ENCODE peak calls at places on chromosome 15, in eight cellular contexts. H is A549; Z is cardiac muscle cell; Q is endodermal cell; M is esophagus squamous epithelium; D is fibroblast of lung; I is naive thymus-derived CD4-positive, alpha-beta T cell; C is suprapubic skin. W is an unnamed sample. For H3K4me1, the result is how much of the 10 kb centered on the place peaks cover.

GRCh38 chr15:101054116-101054515 is 135.0 kb downstream of the LRRK1 start:
- DNase-seq in H (no peak), Z (no peak), Q (no peak), M (no peak), D (no peak), I (no peak), C (no peak), W (no peak)

GRCh38 chr15:43932907-43933306 is 106.1 kb downstream of the WDR76 start:
- DNase-seq in H (no peak), Z (peak), Q (no peak), M (no peak), D (no peak), I (no peak), C (no peak), W (no peak)

GRCh38 chr15:96268421-96269204 is 61.9 kb upstream of the NR2F2 start:
- DNase-seq in H (no peak), Z (peak), Q (peak), M (no peak), D (peak), I (no peak), C (no peak), W (no peak)

GRCh38 chr15:77874071-77874470 is 203.4 kb downstream of the TBC1D2B start:
- DNase-seq in H (no peak), Z (no peak), Q (no peak), M (no peak), D (no peak), I (no peak), C (no peak), W (no peak)

GRCh38 chr15:49741721-49742120 is 120.9 kb downstream of the DTWD1 start:
- DNase-seq in H (no peak), Z (no peak), Q (no peak), M (no peak), D (no peak), I (no peak), C (no peak), W (no peak)

GRCh38 chr15:83065431-83065830 is 1.6 kb downstream of the BTBD1 start:
- DNase-seq in H (no peak), Z (no peak), Q (no peak), M (no peak), D (no peak), I (no peak), C (no peak), W (no peak)

GRCh38 chr15:92655178-92655995 is at the start of gene FAM174B:
- DNase-seq in H (peak), Z (peak), Q (peak), M (no peak), D (peak), I (peak), C (no peak), W (no peak)

GRCh38 chr15:71921191-71921590 is 110.8 kb downstream of the NR2E3 start:
- DNase-seq in H (no peak), Z (no peak), Q (no peak), M (no peak), D (peak), I (no peak), C (no peak), W (no peak)

GRCh38 chr15:88256261-88257230 is at the start of gene NTRK3:
- DNase-seq in H (no peak), Z (peak), Q (peak), M (no peak), D (peak), I (no peak), C (no peak), W (no peak)

GRCh38 chr15:47618216-47618615 is 99.1 kb upstream of the SEMA6D start:
- DNase-seq in H (no peak), Z (no peak), Q (no peak), M (no peak), D (no peak), I (no peak), C (no peak), W (no peak)

GRCh38 chr15:62896969-62897486 is 145.5 kb upstream of the TPM1 start:
- DNase-seq in H (peak), Z (peak), Q (no peak), M (peak), D (peak), I (no peak), C (peak), W (peak)

GRCh38 chr15:77186518-77187095 is 115.7 kb upstream of the TSPAN3 start:
- DNase-seq in H (no peak), Z (peak), Q (no peak), M (no peak), D (peak), I (no peak), C (no peak), W (no peak)

GRCh38 chr15:25805006-25805405 is 58.1 kb downstream of the ATP10A start:
- DNase-seq in H (no peak), Z (no peak), Q (no peak), M (no peak), D (peak), I (no peak), C (no peak), W (no peak)

GRCh38 chr15:39028069-39028468 is 463.5 kb upstream of the RASGRP1 start:
- DNase-seq in H (peak), Z (peak), Q (no peak), M (no peak), D (peak), I (no peak), C (no peak), W (peak)

GRCh38 chr15:89081878-89082277 is 6.4 kb upstream of the ABHD2 start:
- DNase-seq in H (no peak), Z (no peak), Q (no peak), M (no peak), D (no peak), I (no peak), C (no peak), W (no peak)

GRCh38 chr15:99303881-99304280 is 52.6 kb downstream of the LRRC28 start:
- DNase-seq in H (no peak), Z (no peak), Q (no peak), M (no peak), D (no peak), I (no peak), C (no peak), W (no peak)

GRCh38 chr15:60369696-60370095 is 28.1 kb downstream of the ANXA2 start:
- DNase-seq in H (no peak), Z (no peak), Q (no peak), M (no peak), D (no peak), I (no peak), C (no peak), W (no peak)

GRCh38 chr15:29736745-29737023 is 85.6 kb downstream of the TJP1 start:
- DNase-seq in H (peak), Z (no peak), Q (no peak), M (no peak), D (peak), I (no peak), C (no peak), W (peak)

GRCh38 chr15:31272558-31273257 is 53.9 kb upstream of the KLF13 start:
- DNase-seq in H (no peak), Z (no peak), Q (no peak), M (no peak), D (no peak), I (no peak), C (peak), W (peak)

GRCh38 chr15:90294601-90295269 is 29.3 kb downstream of the NGRN start:
- DNase-seq in H (no peak), Z (no peak), Q (peak), M (no peak), D (no peak), I (no peak), C (no peak), W (no peak)

GRCh38 chr15:91067026-91067425 is 33.0 kb upstream of the SV2B start:
- DNase-seq in H (no peak), Z (no peak), Q (no peak), M (no peak), D (peak), I (no peak), C (no peak), W (no peak)

GRCh38 chr15:100842756-100843730 is 36.6 kb upstream of the ALDH1A3 start:
- DNase-seq in H (no peak), Z (peak), Q (no peak), M (no peak), D (peak), I (no peak), C (no peak), W (peak)

GRCh38 chr15:49769225-49769624 is 148.4 kb downstream of the DTWD1 start:
- DNase-seq in H (no peak), Z (no peak), Q (no peak), M (no peak), D (no peak), I (no peak), C (no peak), W (no peak)

GRCh38 chr15:71353171-71353570 is 237.9 kb downstream of the THSD4 start:
- DNase-seq in H (no peak), Z (no peak), Q (no peak), M (no peak), D (no peak), I (no peak), C (no peak), W (no peak)

GRCh38 chr15:51046799-51047449 is 47.8 kb downstream of the TNFAIP8L3 start:
- DNase-seq in H (no peak), Z (peak), Q (no peak), M (no peak), D (peak), I (no peak), C (no peak), W (no peak)

GRCh38 chr15:51917493-51917892 is 54.1 kb downstream of the LEO1 start:
- DNase-seq in H (peak), Z (peak), Q (peak), M (no peak), D (peak), I (no peak), C (no peak), W (no peak)

GRCh38 chr15:99110581-99111320 is 5.9 kb downstream of the SYNM start:
- DNase-seq in H (no peak), Z (peak), Q (no peak), M (no peak), D (peak), I (no peak), C (no peak), W (no peak)

GRCh38 chr15:48361690-48362089 is 30.5 kb downstream of the DUT start:
- DNase-seq in H (no peak), Z (no peak), Q (no peak), M (no peak), D (peak), I (no peak), C (no peak), W (peak)

GRCh38 chr15:27234593-27234992 is 263.6 kb downstream of the GABRG3 start:
- DNase-seq in H (no peak), Z (no peak), Q (no peak), M (no peak), D (peak), I (no peak), C (no peak), W (no peak)

GRCh38 chr15:101042320-101042719 is 123.2 kb downstream of the LRRK1 start:
- DNase-seq in H (no peak), Z (no peak), Q (peak), M (no peak), D (no peak), I (no peak), C (peak), W (no peak)

GRCh38 chr15:85500060-85500708 is 119.8 kb downstream of the AKAP13 start:
- DNase-seq in H (no peak), Z (no peak), Q (no peak), M (no peak), D (no peak), I (no peak), C (no peak), W (no peak)

GRCh38 chr15:94075349-94075748 is 156.0 kb upstream of the MCTP2 start:
- DNase-seq in H (no peak), Z (peak), Q (no peak), M (no peak), D (peak), I (no peak), C (peak), W (no peak)

GRCh38 chr15:37585966-37586656 is 348.3 kb upstream of the TMCO5A start:
- DNase-seq in H (no peak), Z (peak), Q (no peak), M (no peak), D (peak), I (no peak), C (no peak), W (no peak)

GRCh38 chr15:30671309-30671708 is 45.4 kb downstream of the ARHGAP11B start:
- DNase-seq in H (no peak), Z (no peak), Q (no peak), M (no peak), D (no peak), I (no peak), C (no peak), W (no peak)

GRCh38 chr15:48645558-48646330 is at the start of gene FBN1:
- DNase-seq in H (peak), Z (peak), Q (peak), M (peak), D (peak), I (no peak), C (peak), W (peak)

GRCh38 chr15:34336333-34336732 is 1.2 kb downstream of the SLC12A6 start:
- DNase-seq in H (no peak), Z (no peak), Q (no peak), M (no peak), D (no peak), I (no peak), C (no peak), W (no peak)

GRCh38 chr15:34331809-34332208 is 5.8 kb downstream of the SLC12A6 start:
- DNase-seq in H (no peak), Z (no peak), Q (no peak), M (no peak), D (peak), I (no peak), C (no peak), W (no peak)

GRCh38 chr15:34336947-34337556 is 529 bp downstream of the SLC12A6 start:
- DNase-seq in H (no peak), Z (no peak), Q (no peak), M (no peak), D (no peak), I (no peak), C (no peak), W (no peak)

GRCh38 chr15:34335176-34335575 is 2.4 kb downstream of the SLC12A6 start:
- DNase-seq in H (no peak), Z (peak), Q (no peak), M (no peak), D (no peak), I (no peak), C (no peak), W (no peak)

GRCh38 chr15:34334676-34335075 is 2.9 kb downstream of the SLC12A6 start:
- DNase-seq in H (no peak), Z (no peak), Q (no peak), M (no peak), D (no peak), I (no peak), C (no peak), W (no peak)
- H3K4me1 ChIP-seq in H (under half), Z (under half), Q (under half), M (under half), D (under half), I (under half), C (under half), W (under half)

GRCh38 chr15:72970965-72971746 is 81.1 kb upstream of the NEO1 start:
- DNase-seq in H (no peak), Z (peak), Q (no peak), M (no peak), D (peak), I (no peak), C (no peak), W (no peak)
- H3K4me3 ChIP-seq in H (no peak), Z (no peak), Q (no peak), M (peak), D (peak), I (no peak), C (peak), W (peak)

GRCh38 chr15:57947781-57948180 is 117.7 kb downstream of the ALDH1A2 start:
- DNase-seq in H (no peak), Z (peak), Q (peak), M (no peak), D (no peak), I (no peak), C (no peak), W (peak)
- H3K27ac ChIP-seq in H (no peak), Z (no peak), Q (no peak), M (no peak), D (no peak), I (no peak), C (no peak), W (no peak)

GRCh38 chr15:80479191-80479590 is 75.0 kb downstream of the ARNT2 start:
- DNase-seq in H (no peak), Z (no peak), Q (no peak), M (no peak), D (no peak), I (no peak), C (no peak), W (no peak)

GRCh38 chr15:80475572-80475971 is 71.4 kb downstream of the ARNT2 start:
- DNase-seq in H (no peak), Z (no peak), Q (no peak), M (no peak), D (no peak), I (no peak), C (no peak), W (no peak)

GRCh38 chr15:80476036-80476435 is 71.9 kb downstream of the ARNT2 start:
- DNase-seq in H (no peak), Z (no peak), Q (no peak), M (no peak), D (peak), I (no peak), C (no peak), W (no peak)

GRCh38 chr15:80480171-80480811 is 76.1 kb downstream of the ARNT2 start:
- DNase-seq in H (no peak), Z (peak), Q (peak), M (no peak), D (peak), I (no peak), C (no peak), W (no peak)

GRCh38 chr15:80478075-80478474 is 73.9 kb downstream of the ARNT2 start:
- DNase-seq in H (no peak), Z (peak), Q (no peak), M (no peak), D (peak), I (no peak), C (no peak), W (no peak)
- H3K4me1 ChIP-seq in H (under half), Z (under half), Q (under half), M (under half), D (under half), I (under half), C (under half), W (under half)

DNA sequence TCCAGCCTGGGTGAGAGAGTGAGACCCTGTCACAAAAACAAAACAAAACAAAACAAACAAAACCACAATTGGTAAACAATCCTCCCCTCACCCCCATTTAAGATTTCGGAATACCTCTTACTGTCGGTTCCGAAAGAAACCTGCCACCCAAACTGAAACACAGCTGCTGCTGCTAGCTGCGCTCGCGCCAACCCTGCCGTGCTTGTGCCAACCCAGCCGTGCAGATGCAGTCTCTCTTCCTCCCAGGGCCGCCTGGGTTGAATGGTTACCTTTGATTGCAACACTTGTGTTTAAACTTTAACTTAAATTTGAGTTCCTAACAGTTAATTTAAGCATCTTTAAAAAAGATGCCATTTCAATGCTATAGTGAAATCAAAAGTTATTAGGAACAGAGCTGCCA is 28.5 kb upstream of the SPTBN5 start:
- DNase-seq in H (no peak), Z (no peak), Q (no peak), M (no peak), D (no peak), I (no peak), C (no peak), W (no peak)
- H3K4me3 ChIP-seq in H (no peak), Z (no peak), Q (no peak), M (no peak), D (no peak), I (no peak), C (no peak), W (no peak)

DNA sequence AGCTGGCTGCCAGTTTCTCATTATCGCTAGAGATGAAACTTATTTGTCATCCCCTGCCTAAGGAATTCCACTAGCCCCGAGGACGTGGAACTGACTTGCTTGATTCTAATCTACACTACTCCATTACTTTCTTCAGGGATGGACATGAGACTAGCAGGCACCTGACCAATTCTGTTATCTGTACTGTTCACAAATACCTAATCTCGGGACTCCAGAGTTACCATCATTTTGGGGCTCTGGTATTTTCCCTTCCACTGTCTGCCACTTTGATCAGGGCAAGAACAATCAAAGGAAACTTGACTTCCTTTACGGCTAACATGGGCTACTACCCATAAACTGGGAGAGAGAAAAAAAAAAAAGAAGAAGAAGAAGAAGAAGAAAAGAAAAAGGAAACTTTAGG is 27.8 kb downstream of the BMF start:
- DNase-seq in H (no peak), Z (no peak), Q (no peak), M (no peak), D (no peak), I (no peak), C (no peak), W (no peak)
- H3K27ac ChIP-seq in H (no peak), Z (no peak), Q (peak), M (peak), D (no peak), I (no peak), C (peak), W (no peak)

DNA sequence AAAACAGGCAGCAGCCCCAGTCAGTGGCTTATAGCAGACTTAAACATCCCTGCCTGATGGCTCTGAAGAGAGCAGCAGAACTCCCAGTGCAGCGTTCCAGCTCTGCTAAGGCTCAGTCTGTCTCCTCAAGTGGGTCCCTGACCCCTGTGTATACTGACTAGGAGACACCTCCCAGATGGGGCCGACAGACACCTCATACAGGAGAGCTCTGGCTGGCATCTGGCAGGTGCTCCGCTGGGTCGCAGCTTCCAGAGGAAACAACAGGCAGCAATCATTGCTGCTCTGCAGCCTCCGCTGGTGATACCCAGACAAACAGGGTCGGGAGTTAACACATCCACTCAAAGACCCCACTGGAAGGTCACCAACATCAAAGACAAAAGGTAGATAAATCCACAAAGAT is 93.5 kb downstream of the RFX7 start:
- DNase-seq in H (no peak), Z (no peak), Q (no peak), M (no peak), D (no peak), I (no peak), C (no peak), W (no peak)
- H3K4me1 ChIP-seq in H (under half), Z (under half), Q (under half), M (under half), D (under half), I (under half), C (under half), W (under half)

GRCh38 chr15:75620776-75621536 is 4.6 kb downstream of the SNUPN start:
- DNase-seq in H (no peak), Z (peak), Q (no peak), M (peak), D (peak), I (no peak), C (peak), W (peak)
- H3K4me3 ChIP-seq in H (no peak), Z (no peak), Q (no peak), M (peak), D (peak), I (no peak), C (peak), W (no peak)

GRCh38 chr15:68654786-68655560 is 76.2 kb downstream of the CORO2B start:
- DNase-seq in H (no peak), Z (no peak), Q (peak), M (no peak), D (no peak), I (no peak), C (no peak), W (no peak)

GRCh38 chr15:68653795-68654194 is 75.0 kb downstream of the CORO2B start:
- DNase-seq in H (no peak), Z (no peak), Q (peak), M (no peak), D (no peak), I (no peak), C (no peak), W (no peak)

GRCh38 chr15:68658151-68658550 is 79.4 kb downstream of the CORO2B start:
- DNase-seq in H (no peak), Z (no peak), Q (peak), M (no peak), D (no peak), I (no peak), C (no peak), W (no peak)

GRCh38 chr15:68656438-68656739 is 77.6 kb downstream of the CORO2B start:
- DNase-seq in H (no peak), Z (no peak), Q (peak), M (no peak), D (no peak), I (no peak), C (no peak), W (no peak)

GRCh38 chr15:68655686-68656437 is 77.1 kb downstream of the CORO2B start:
- DNase-seq in H (no peak), Z (no peak), Q (peak), M (no peak), D (no peak), I (no peak), C (no peak), W (no peak)
- H3K27ac ChIP-seq in H (no peak), Z (no peak), Q (no peak), M (no peak), D (no peak), I (no peak), C (no peak), W (no peak)